ENCODE peak calls at places on chromosomes 6 and 20, in seven cellular contexts. G, O, I, M, B, X and V are unnamed samples.

GRCh38 chr6:101393291-101394251 is at the start of gene GRIK2:
- DNase-seq in G (peak; percentile 69), O (peak; percentile 47), I (no peak), M (peak; percentile 32), B (peak; percentile 78), X (no peak), V (no peak)

GRCh38 chr6:85865665-85866372 is 223.1 kb upstream of the SYNCRIP start:
- DNase-seq in G (no peak), O (peak; percentile 71), I (peak; percentile 3), M (no peak), B (peak; percentile 83), X (no peak), V (no peak)

GRCh38 chr6:47698342-47698787 is at the start of gene ADGRF4:
- DNase-seq in G (no peak), O (peak; percentile 58), I (no peak), M (no peak), B (peak; percentile 59), X (no peak), V (no peak)

GRCh38 chr20:21147593-21147992 is 21.7 kb downstream of the KIZ start:
- DNase-seq in G (no peak), O (peak; percentile 32), I (no peak), M (no peak), B (peak; percentile 63), X (no peak), V (no peak)

GRCh38 chr6:129726650-129727049 is 16.7 kb upstream of the ARHGAP18 start:
- DNase-seq in G (no peak), O (no peak), I (no peak), M (no peak), B (no peak), X (no peak), V (no peak)

GRCh38 chr6:46501136-46502089 is 10.2 kb upstream of the RCAN2 start:
- DNase-seq in G (no peak), O (no peak), I (no peak), M (no peak), B (peak; percentile 63), X (no peak), V (no peak)

GRCh38 chr20:50652702-50653294 is 38.5 kb downstream of the RIPOR3 start:
- DNase-seq in G (no peak), O (peak; percentile 77), I (no peak), M (no peak), B (peak; percentile 25), X (no peak), V (no peak)

GRCh38 chr20:63128956-63129355 is 87.0 kb downstream of the YTHDF1 start:
- DNase-seq in G (peak; percentile 59), O (no peak), I (no peak), M (peak; percentile 15), B (no peak), X (no peak), V (no peak)

GRCh38 chr6:138105880-138106664 is 1.1 kb downstream of the PERP start:
- DNase-seq in G (no peak), O (peak; percentile 15), I (no peak), M (no peak), B (peak; percentile 28), X (no peak), V (no peak)

GRCh38 chr6:39389372-39389767 is 66.9 kb upstream of the KCNK16 start:
- DNase-seq in G (no peak), O (no peak), I (no peak), M (no peak), B (peak; percentile 61), X (no peak), V (no peak)

GRCh38 chr6:39388526-39389371 is 66.2 kb upstream of the KCNK16 start:
- DNase-seq in G (no peak), O (no peak), I (no peak), M (no peak), B (no peak), X (no peak), V (no peak)

GRCh38 chr6:39387785-39388184 is 65.3 kb upstream of the KCNK16 start:
- DNase-seq in G (no peak), O (no peak), I (no peak), M (no peak), B (peak; percentile 36), X (no peak), V (no peak)

GRCh38 chr6:39393075-39393474 is 70.6 kb upstream of the KCNK16 start:
- DNase-seq in G (no peak), O (no peak), I (no peak), M (no peak), B (no peak), X (no peak), V (no peak)

GRCh38 chr6:39391182-39391581 is 68.7 kb upstream of the KCNK16 start:
- DNase-seq in G (no peak), O (no peak), I (no peak), M (no peak), B (no peak), X (no peak), V (no peak)
- H3K4me1 ChIP-seq in G (no peaks in the 10 kb centered on the region), O (no peaks in the 10 kb centered on the region), I (no peaks in the 10 kb centered on the region), M (no peaks in the 10 kb centered on the region), B (no peaks in the 10 kb centered on the region), X (no peaks in the 10 kb centered on the region), V (peaks cover under 1% of the 10 kb centered on the region)

GRCh38 chr6:148413321-148414094 is 70.9 kb downstream of the SASH1 start:
- DNase-seq in G (no peak), O (no peak), I (no peak), M (no peak), B (no peak), X (no peak), V (no peak)

GRCh38 chr6:148414836-148415235 is 72.2 kb downstream of the SASH1 start:
- DNase-seq in G (no peak), O (peak; percentile 68), I (no peak), M (no peak), B (peak; percentile 91), X (no peak), V (no peak)

GRCh38 chr6:148417045-148417444 is 74.4 kb downstream of the SASH1 start:
- DNase-seq in G (no peak), O (no peak), I (no peak), M (no peak), B (no peak), X (no peak), V (no peak)

GRCh38 chr6:148416309-148416965 is 73.8 kb downstream of the SASH1 start:
- DNase-seq in G (no peak), O (no peak), I (no peak), M (no peak), B (no peak), X (no peak), V (no peak)

DNA sequence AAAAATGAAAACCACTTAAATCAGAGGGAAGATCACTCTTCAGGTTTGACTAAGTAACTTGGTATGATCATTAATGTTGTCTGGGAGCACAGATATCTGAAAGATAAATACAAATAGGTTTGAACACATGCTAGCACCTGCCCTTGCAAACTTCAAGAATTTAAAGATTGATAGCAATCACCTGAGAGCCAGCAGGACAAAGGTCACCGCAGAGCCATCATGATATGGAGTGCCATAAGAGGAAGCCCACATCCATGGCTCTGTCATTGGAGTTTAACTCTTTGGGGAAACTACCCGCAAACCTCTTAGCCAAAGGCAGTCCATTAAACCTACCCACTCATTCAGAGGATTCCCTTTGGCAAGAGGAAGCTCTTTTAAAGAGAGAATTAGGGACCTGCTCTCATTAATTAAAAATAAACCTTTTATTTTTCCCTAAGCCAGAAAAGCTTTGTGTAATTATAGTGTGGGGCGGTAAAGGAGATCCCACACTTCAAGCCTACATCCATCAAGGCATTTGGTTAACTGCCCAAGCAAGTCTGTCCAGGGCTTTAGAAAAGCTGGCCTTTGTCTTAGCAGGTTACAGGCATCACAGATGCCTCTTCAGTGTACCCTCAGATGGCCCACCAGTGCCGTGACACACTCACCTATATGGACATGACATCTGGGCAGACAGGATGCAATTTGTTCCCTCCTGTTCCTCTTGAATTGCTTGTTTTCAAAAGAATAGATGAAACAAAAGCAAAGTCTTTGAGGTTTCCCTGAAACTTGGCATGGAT is 73.1 kb downstream of the SASH1 start:
- DNase-seq in G (no peak), O (no peak), I (no peak), M (no peak), B (no peak), X (no peak), V (no peak)
- H3K27ac ChIP-seq in G (no peak overlapping the region), O (no peak overlapping the region), I (no peak overlapping the region), M (no peak overlapping the region), B (peak overlapping the region; percentile 17), X (peak overlapping the region; percentile 12), V (no peak overlapping the region)

GRCh38 chr6:68040312-68040778 is 594.7 kb upstream of the ADGRB3 start:
- DNase-seq in G (no peak), O (no peak), I (no peak), M (no peak), B (no peak), X (no peak), V (no peak)
- H3K4me3 ChIP-seq in G (no peak overlapping the region), O (no peak overlapping the region), I (no peak overlapping the region), M (no peak overlapping the region), B (no peak overlapping the region), X (peak overlapping the region; percentile 36), V (no peak overlapping the region)

GRCh38 chr6:14383393-14384174 is 266.0 kb downstream of the CD83 start:
- DNase-seq in G (no peak), O (no peak), I (no peak), M (no peak), B (no peak), X (no peak), V (no peak)
- H3K4me1 ChIP-seq in G (no peaks in the 10 kb centered on the region), O (no peaks in the 10 kb centered on the region), I (no peaks in the 10 kb centered on the region), M (no peaks in the 10 kb centered on the region), B (no peaks in the 10 kb centered on the region), X (no peaks in the 10 kb centered on the region), V (peaks cover 10% of the 10 kb centered on the region)